ENCODE peak calls at places on chromosomes 4 and X, in four cellular contexts. E is K562, G is IMR-90, Q is GM23338. R is an unnamed sample. For H4K20me1, the result is how much of the 10 kb centered on the place peaks cover.

GRCh38 chr4:176778063-176778462 is 14.7 kb downstream of the VEGFC start:
- DNase-seq in E (no peak), G (peak), Q (no peak), R (no peak)

GRCh38 chr4:71550220-71551190 is 211.7 kb downstream of the SLC4A4 start:
- DNase-seq in E (no peak), G (peak), Q (peak), R (peak)

GRCh38 chrX:46551494-46552128 is 6.4 kb upstream of the ZNF674 start:
- DNase-seq in E (no peak), G (peak), Q (peak), R (peak)

GRCh38 chrX:151973851-151974335 is 583 bp downstream of the GABRE start:
- DNase-seq in E (peak), G (no peak), Q (peak), R (no peak)

GRCh38 chrX:10007604-10008003 is 40.4 kb downstream of the CLDN34 start:
- DNase-seq in E (no peak), G (peak), Q (no peak), R (no peak)

GRCh38 chrX:45862801-45863200 is 662.1 kb upstream of the DIPK2B start:
- DNase-seq in E (no peak), G (no peak), Q (peak), R (no peak)

GRCh38 chr4:153151535-153152452 is 52.4 kb upstream of the TRIM2 start:
- DNase-seq in E (no peak), G (peak), Q (peak), R (peak)

GRCh38 chr4:6442555-6442954 is 29.9 kb downstream of the PPP2R2C start:
- DNase-seq in E (no peak), G (no peak), Q (no peak), R (no peak)

GRCh38 chr4:94516067-94516466 is 64.3 kb downstream of the PDLIM5 start:
- DNase-seq in E (no peak), G (peak), Q (no peak), R (no peak)

GRCh38 chrX:11722304-11722703 is 35.7 kb upstream of the MSL3 start:
- DNase-seq in E (no peak), G (no peak), Q (no peak), R (no peak)

GRCh38 chr4:78457751-78458150 is 93.8 kb upstream of the ANXA3 start:
- DNase-seq in E (no peak), G (no peak), Q (no peak), R (no peak)

GRCh38 chr4:15513545-15513944 is 43.9 kb downstream of the CC2D2A start:
- DNase-seq in E (no peak), G (peak), Q (no peak), R (no peak)

GRCh38 chrX:17559728-17560379 is 177.4 kb upstream of the SCML1 start:
- DNase-seq in E (no peak), G (peak), Q (peak), R (peak)

GRCh38 chrX:153351981-153352380 is 18.0 kb downstream of the ZNF275 start:
- DNase-seq in E (no peak), G (no peak), Q (no peak), R (no peak)

GRCh38 chrX:53224860-53225797 is at the start of gene KDM5C:
- DNase-seq in E (peak), G (peak), Q (peak), R (peak)

GRCh38 chr4:8409271-8410065 is 31.1 kb downstream of the ACOX3 start:
- DNase-seq in E (peak), G (no peak), Q (no peak), R (no peak)

GRCh38 chr4:123995939-123996338 is 599.3 kb downstream of the SPRY1 start:
- DNase-seq in E (no peak), G (peak), Q (no peak), R (no peak)

GRCh38 chrX:120120223-120120622 is 4.5 kb upstream of the RHOXF1 start:
- DNase-seq in E (no peak), G (peak), Q (no peak), R (no peak)

GRCh38 chrX:10112510-10112909 is 44.3 kb upstream of the CLCN4 start:
- DNase-seq in E (no peak), G (no peak), Q (no peak), R (no peak)

GRCh38 chrX:56764153-56764974 is 35.3 kb downstream of the NBDY start:
- DNase-seq in E (peak), G (peak), Q (peak), R (peak)

GRCh38 chrX:21266949-21267348 is 107.3 kb upstream of the CNKSR2 start:
- DNase-seq in E (no peak), G (no peak), Q (no peak), R (no peak)

GRCh38 chr4:168585168-168586091 is 88.6 kb downstream of the PALLD start:
- DNase-seq in E (peak), G (peak), Q (peak), R (peak)

GRCh38 chrX:3244203-3244743 is 102.2 kb downstream of the MXRA5 start:
- DNase-seq in E (no peak), G (peak), Q (no peak), R (no peak)

GRCh38 chrX:102837843-102838242 is 99.2 kb upstream of the RAB40AL start:
- DNase-seq in E (no peak), G (no peak), Q (no peak), R (no peak)

GRCh38 chr4:141771889-141772830 is 135.8 kb downstream of the IL15 start:
- DNase-seq in E (no peak), G (no peak), Q (peak), R (no peak)

GRCh38 chr4:126470862-126471261 is 1156.1 kb downstream of the FAT4 start:
- DNase-seq in E (no peak), G (peak), Q (no peak), R (no peak)

GRCh38 chr4:95546866-95547707 is 1.7 kb downstream of the UNC5C start:
- DNase-seq in E (no peak), G (no peak), Q (peak), R (peak)

GRCh38 chr4:162015090-162015489 is 148.7 kb downstream of the FSTL5 start:
- DNase-seq in E (no peak), G (peak), Q (no peak), R (no peak)

GRCh38 chr4:122875949-122876348 is 46.4 kb downstream of the NUDT6 start:
- DNase-seq in E (no peak), G (no peak), Q (no peak), R (no peak)

GRCh38 chr4:10047967-10048366 is 26.7 kb upstream of the SLC2A9 start:
- DNase-seq in E (no peak), G (no peak), Q (no peak), R (no peak)

GRCh38 chr4:75490155-75490554 is 24.0 kb downstream of the RCHY1 start:
- DNase-seq in E (no peak), G (peak), Q (peak), R (peak)

GRCh38 chr4:188220006-188220405 is 80.8 kb downstream of the TRIML1 start:
- DNase-seq in E (no peak), G (no peak), Q (no peak), R (no peak)

GRCh38 chrX:77953708-77954107 is 15.7 kb downstream of the PGAM4 start:
- DNase-seq in E (no peak), G (peak), Q (no peak), R (no peak)

GRCh38 chr4:142559986-142560385 is 286.1 kb downstream of the INPP4B start:
- DNase-seq in E (no peak), G (no peak), Q (no peak), R (no peak)

GRCh38 chr4:12679217-12679616 is 804.9 kb downstream of the RAB28 start:
- DNase-seq in E (no peak), G (no peak), Q (peak), R (no peak)

GRCh38 chr4:176193898-176194297 is 1.5 kb downstream of the SPATA4 start:
- DNase-seq in E (no peak), G (peak), Q (no peak), R (no peak)

GRCh38 chr4:10089346-10089745 is 27.3 kb downstream of the WDR1 start:
- DNase-seq in E (no peak), G (no peak), Q (peak), R (no peak)

GRCh38 chr4:26235500-26235899 is 85.3 kb upstream of the RBPJ start:
- DNase-seq in E (no peak), G (peak), Q (no peak), R (no peak)

GRCh38 chr4:187103351-187103750 is 379.7 kb upstream of the FAT1 start:
- DNase-seq in E (no peak), G (no peak), Q (no peak), R (no peak)

DNA sequence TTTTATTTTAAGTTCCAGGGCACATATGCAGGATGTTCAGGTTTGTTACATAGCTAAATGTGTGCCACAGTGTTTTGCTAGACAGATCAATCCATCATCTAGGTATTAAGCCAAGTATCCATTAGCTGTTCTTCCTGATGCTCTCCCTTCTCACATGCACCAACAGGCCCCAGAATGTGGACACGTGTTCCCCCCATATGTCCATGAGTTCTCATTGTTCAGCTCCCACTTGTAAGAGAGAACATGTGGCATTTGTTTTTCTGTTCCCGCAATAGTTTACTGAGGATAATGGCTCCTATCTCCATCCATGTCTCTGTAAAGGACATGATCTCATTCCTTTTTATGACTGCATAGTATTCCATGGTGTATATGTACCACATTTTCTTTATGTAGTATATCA is 374.8 kb upstream of the FAT1 start:
- DNase-seq in E (no peak), G (no peak), Q (no peak), R (no peak)
- H2AFZ ChIP-seq in E (no peak), G (no peak), Q (no peak), R (no peak)

GRCh38 chr4:1881709-1882108 is 10.5 kb downstream of the NSD2 start:
- DNase-seq in E (peak), G (no peak), Q (no peak), R (no peak)

GRCh38 chr4:1883583-1883982 is 12.4 kb downstream of the NSD2 start:
- DNase-seq in E (peak), G (no peak), Q (no peak), R (no peak)

GRCh38 chr4:1882850-1883271 is 11.7 kb downstream of the NSD2 start:
- DNase-seq in E (peak), G (no peak), Q (no peak), R (no peak)

GRCh38 chr4:1879491-1879890 is 8.3 kb downstream of the NSD2 start:
- DNase-seq in E (no peak), G (peak), Q (no peak), R (no peak)

GRCh38 chr4:1880332-1880731 is 9.1 kb downstream of the NSD2 start:
- DNase-seq in E (no peak), G (no peak), Q (no peak), R (no peak)
- H4K20me1 ChIP-seq in E (under half), G (half or more), Q (half or more), R (half or more)

DNA sequence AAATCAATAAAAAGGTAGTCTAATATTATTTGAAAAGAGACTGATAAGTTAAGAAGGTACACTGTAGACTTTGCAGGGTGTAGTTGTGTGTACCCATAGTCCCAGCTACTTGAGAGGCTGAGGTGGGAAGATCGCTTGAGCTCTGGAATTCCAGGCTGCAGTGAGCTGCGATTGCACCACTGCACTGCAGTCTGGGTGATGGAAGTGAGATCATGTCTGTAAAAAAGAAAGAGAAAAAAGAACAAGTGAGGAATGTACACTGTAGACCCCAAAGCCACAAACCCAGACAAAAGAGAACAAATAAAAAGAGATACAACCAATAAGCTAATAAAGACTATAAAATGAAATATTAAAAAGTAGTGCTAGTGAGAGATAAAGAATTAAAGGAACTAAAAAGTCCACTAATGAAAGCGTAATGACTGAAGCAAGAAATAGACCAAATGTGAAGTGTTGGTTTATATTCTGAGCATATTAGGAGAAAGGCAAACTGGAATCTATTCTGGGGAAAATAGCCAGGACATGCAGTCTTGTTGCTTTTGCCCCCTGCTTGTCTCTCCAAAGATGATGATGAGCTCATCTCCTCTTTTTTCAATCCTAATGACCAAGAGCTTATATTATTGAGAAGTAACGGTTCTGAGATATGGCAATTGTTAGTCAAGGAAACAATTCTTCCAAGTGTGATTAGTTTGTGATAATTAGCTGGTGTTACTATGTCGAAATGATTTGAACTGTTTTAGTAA is 19.1 kb downstream of the GSX2 start:
- DNase-seq in E (no peak), G (peak), Q (no peak), R (no peak)
- H2AFZ ChIP-seq in E (no peak), G (no peak), Q (no peak), R (no peak)

DNA sequence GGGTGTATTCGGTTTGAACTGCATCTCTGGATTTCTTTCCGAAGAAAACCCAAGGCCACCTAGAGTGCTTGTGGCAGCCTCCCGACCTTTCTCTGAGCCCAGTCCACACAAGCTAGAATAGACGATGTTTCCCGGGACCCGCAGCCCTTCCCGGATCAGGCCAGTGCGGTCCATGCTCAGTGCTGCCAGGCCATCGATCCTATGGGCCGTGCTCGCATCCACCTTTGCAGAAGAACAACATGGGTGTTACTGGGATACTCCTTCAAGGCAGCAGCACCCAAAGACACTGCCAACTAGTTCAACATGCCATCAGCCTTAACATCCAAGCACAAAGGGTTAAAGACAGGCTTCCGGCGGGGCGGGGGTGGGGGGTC is 22.8 kb downstream of the BCOR start:
- DNase-seq in E (no peak), G (no peak), Q (no peak), R (no peak)
- H4K20me1 ChIP-seq in E (half or more), G (under half), Q (under half), R (half or more)

GRCh38 chr4:86432552-86433134 is 72.8 kb upstream of the MAPK10 start:
- DNase-seq in E (no peak), G (no peak), Q (no peak), R (peak)
- H2AFZ ChIP-seq in E (no peak), G (no peak), Q (peak), R (no peak)

DNA sequence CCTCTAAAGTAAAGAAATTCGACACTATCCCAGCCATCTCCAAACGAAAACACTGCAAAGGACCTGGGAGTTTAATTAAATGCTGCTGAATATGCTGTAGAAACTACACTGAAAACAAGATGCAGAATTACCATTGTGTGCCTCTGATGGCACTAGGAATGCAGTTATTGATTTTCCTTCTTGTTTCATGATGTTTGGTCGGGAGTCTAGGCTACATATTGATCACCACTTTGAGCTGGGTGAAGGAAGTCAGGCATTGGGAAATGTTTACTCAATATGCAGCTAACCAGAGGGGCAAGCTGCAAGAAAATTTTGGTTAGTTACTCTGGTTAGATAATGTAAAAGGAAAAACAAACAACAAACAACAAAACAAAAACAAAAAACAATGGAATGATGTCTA is 650.7 kb upstream of the GALNTL6 start:
- DNase-seq in E (no peak), G (no peak), Q (no peak), R (no peak)
- H4K20me1 ChIP-seq in E (under half), G (under half), Q (under half), R (under half)

DNA sequence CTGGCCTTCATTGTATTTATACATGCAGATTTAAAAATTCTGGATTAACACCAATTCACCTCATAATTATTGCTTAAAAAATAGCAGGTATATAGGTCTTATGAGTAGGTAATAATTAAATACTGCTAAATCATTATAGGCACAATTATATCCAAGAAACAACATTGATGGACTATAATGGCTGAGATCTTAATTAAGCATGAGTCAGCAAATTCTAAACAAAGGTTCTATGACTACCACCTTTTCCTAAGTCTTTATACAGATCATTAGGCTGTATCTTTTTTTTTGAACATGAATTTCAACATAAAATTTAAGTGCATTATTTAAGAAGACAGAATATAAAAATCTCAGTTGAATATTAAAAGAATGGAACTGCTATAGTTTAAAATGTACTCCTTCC is 1678.7 kb upstream of the PCDH10 start:
- DNase-seq in E (no peak), G (no peak), Q (no peak), R (no peak)
- H2AFZ ChIP-seq in E (no peak), G (no peak), Q (no peak), R (no peak)

DNA sequence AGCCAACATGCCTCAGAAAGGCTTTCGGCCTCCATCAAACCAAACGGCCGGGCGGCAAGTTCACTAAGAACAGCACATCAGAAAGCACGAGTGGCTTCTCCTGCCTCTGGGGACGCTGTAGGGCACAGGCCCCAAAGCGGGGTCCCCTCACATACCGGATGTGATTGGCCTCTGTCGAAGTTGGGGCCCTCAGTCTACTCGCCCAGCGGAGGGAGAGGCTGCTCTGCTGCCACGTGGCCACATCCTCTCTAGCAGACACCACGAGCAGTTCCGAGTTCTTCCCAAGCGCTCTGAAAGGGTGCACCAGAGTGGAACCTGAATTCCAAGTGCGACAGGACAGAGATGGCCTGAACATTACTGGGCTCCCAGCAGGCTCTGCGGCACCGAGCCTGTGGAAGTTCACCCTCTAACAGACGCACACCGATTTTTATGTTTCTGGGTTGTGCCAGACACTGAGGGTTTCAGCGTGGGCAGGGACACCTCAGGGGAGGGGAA is 21.1 kb downstream of the NOP14 start:
- DNase-seq in E (no peak), G (no peak), Q (no peak), R (no peak)
- H4K20me1 ChIP-seq in E (under half), G (under half), Q (under half), R (under half)

R was measured in neural progenitor cell.